ENCODE peak calls at places on chromosome 14, in five cellular contexts. V is BE2C, N is neural progenitor cell, Q is left ventricle myocardium inferior, U is body of pancreas. I is an unnamed sample.

GRCh38 chr14:56125772-56126411 is 7.7 kb downstream of the PELI2 start:
- DNase-seq in V (no peak), Q (no peak), U (peak; percentile 92), N (no peak), I (no peak)

GRCh38 chr14:49036236-49036635 is 549.9 kb downstream of the RPS29 start:
- DNase-seq in Q (no peak), N (no peak), V (no peak), U (no peak), I (no peak)

GRCh38 chr14:25753130-25753529 is 703.2 kb upstream of the STXBP6 start:
- DNase-seq in Q (no peak), U (no peak), N (no peak), V (no peak), I (no peak)

GRCh38 chr14:76196980-76197379 is 45.3 kb downstream of the GPATCH2L start:
- DNase-seq in N (no peak), U (no peak), V (no peak), Q (no peak), I (no peak)

GRCh38 chr14:51442513-51443175 is 202.6 kb downstream of the TMX1 start:
- DNase-seq in N (no peak), V (no peak), Q (no peak), U (peak; percentile 24), I (no peak)

GRCh38 chr14:62691613-62692489 is 353.4 kb downstream of the KCNH5 start:
- DNase-seq in U (peak; percentile 73), V (no peak), Q (no peak), N (no peak), I (no peak)

GRCh38 chr14:26444745-26445144 is 153.1 kb downstream of the NOVA1 start:
- DNase-seq in U (no peak), N (peak; percentile 82), V (no peak), Q (no peak), I (no peak)

GRCh38 chr14:34078117-34078743 is 127.4 kb upstream of the EGLN3 start:
- DNase-seq in Q (no peak), N (no peak), V (no peak), U (peak; percentile 34), I (no peak)

GRCh38 chr14:21056520-21057163 is 980 bp upstream of the RNASE8 start:
- DNase-seq in Q (no peak), N (no peak), U (no peak), V (no peak), I (no peak)

GRCh38 chr14:50318031-50318626 is 6.0 kb downstream of the DMAC2L start:
- DNase-seq in U (no peak), V (no peak), Q (no peak), N (peak; percentile 24), I (no peak)

GRCh38 chr14:105026033-105026785 is 5.3 kb upstream of the CDCA4 start:
- DNase-seq in N (no peak), U (no peak), V (no peak), Q (no peak), I (no peak)

GRCh38 chr14:103528512-103529382 is at the start of gene TRMT61A:
- DNase-seq in V (peak; percentile 92), U (peak; percentile 96), N (peak; percentile 93), Q (peak; percentile 91), I (peak; percentile 38)

GRCh38 chr14:71711619-71712018 is 220.6 kb upstream of the RGS6 start:
- DNase-seq in Q (no peak), V (peak; percentile 21), N (peak; percentile 63), U (no peak), I (no peak)

GRCh38 chr14:41597647-41598046 is 9.0 kb upstream of the LRFN5 start:
- DNase-seq in Q (no peak), U (no peak), V (peak; percentile 3), N (no peak), I (no peak)

GRCh38 chr14:104970231-104971068 is 7.7 kb downstream of the AHNAK2 start:
- DNase-seq in U (peak; percentile 39), V (peak; percentile 56), N (peak; percentile 48), Q (peak; percentile 64), I (peak; percentile 35)

GRCh38 chr14:75525969-75526368 is 3.7 kb downstream of the BATF start:
- DNase-seq in Q (no peak), U (no peak), N (no peak), V (no peak), I (no peak)

GRCh38 chr14:45201908-45202307 is 51.1 kb downstream of the MIS18BP1 start:
- DNase-seq in V (peak; percentile 44), Q (no peak), U (no peak), N (peak; percentile 12), I (no peak)

GRCh38 chr14:50944647-50945413 is 547 bp upstream of the PYGL start:
- DNase-seq in U (peak; percentile 42), Q (peak; percentile 52), V (peak; percentile 25), N (no peak), I (no peak)

GRCh38 chr14:47040490-47040889 is 388.9 kb upstream of the RPL10L start:
- DNase-seq in V (peak; percentile 42), N (peak; percentile 50), Q (no peak), U (no peak), I (no peak)

GRCh38 chr14:88029500-88029899 is 24.6 kb downstream of the GPR65 start:
- DNase-seq in Q (no peak), V (no peak), U (no peak), N (no peak), I (no peak)

GRCh38 chr14:68401320-68401719 is 391.5 kb downstream of the ZFP36L1 start:
- DNase-seq in N (no peak), Q (no peak), U (no peak), V (no peak), I (no peak)

GRCh38 chr14:57530571-57530970 is 36.9 kb upstream of the CCDC198 start:
- DNase-seq in V (no peak), N (no peak), U (no peak), Q (no peak), I (no peak)

DNA sequence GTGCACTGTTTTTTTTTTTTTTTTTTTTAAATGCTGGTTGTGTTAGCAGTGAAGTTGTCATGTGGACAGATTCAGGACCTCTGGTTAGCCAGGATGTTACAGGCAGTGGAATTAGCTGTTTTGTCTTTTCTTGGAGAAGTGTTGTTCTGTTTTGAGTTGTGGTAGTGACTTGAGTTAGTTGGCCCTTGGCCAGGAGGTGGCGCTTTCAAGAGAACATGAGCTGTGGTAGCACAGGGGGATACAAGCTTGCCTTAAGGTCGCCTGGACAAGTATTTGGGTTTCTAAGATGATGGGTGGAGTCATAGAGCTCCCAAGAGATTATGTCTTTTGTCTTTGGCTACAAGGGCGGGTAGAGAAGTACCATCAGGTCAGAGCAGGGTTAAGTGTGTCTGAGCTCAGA is 33.3 kb upstream of the CCDC198 start:
- DNase-seq in Q (no peak), U (no peak), V (no peak), N (peak; percentile 58), I (no peak)
- H3K4me1 ChIP-seq in Q (no peaks in the 10 kb centered on the region), U (no peaks in the 10 kb centered on the region), V (no peaks in the 10 kb centered on the region), N (no peaks in the 10 kb centered on the region), I (no peaks in the 10 kb centered on the region)

DNA sequence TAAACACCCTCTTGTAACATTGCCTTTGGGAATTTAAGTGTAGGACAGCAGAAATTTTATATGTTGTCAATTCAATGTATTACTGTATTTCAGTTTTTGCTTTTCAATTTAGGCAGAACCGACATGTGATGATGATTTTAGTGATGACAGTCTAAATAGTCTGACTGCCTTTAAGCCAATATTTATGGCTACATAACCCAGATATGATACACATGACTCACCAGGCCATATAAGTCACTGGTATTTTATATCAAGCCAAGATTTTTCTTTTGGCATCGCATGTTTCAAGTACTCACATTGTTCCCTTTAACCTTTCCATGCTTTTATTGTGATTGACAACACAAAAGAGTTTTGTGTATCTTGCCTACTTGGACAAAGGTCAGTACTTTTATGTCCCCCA is 13.6 kb upstream of the PPM1A start:
- DNase-seq in U (no peak), Q (no peak), N (no peak), V (no peak), I (no peak)
- H3K27me3 ChIP-seq in U (no peaks in the 10 kb centered on the region), Q (no peaks in the 10 kb centered on the region), N (no peaks in the 10 kb centered on the region), V (no peaks in the 10 kb centered on the region), I (no peaks in the 10 kb centered on the region)

DNA sequence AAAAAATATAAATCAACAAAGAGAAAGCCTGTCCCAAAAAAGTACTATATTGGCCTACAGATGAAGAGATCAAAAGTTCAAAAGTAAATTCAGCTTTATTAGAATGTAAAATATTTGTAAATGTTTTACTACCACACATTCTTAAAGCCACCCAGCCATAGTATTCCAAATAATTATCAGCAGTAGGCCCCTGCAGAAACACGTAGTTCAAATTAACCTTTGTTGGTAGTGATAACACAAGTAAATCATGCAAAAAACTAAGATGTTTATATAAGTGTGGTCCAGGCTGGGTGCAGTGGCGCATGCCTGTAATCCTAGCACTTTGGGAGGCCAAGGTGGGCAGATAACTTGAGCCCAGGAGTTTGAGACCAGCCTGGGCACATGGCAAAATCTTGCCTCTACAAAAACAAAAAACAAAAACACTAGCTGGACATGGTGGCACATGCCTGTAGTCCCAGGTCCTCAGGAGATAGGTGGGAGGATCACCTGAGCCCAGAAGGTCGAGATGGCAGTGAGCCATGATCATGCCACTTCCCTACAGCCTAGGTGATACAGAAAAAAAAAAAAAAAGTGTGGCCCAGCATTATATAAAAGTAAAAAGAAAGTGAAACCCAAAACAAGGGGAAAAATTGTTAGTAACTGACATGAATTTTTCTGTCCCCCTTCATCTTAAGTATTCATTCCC is 17.9 kb downstream of the SPTLC2 start:
- DNase-seq in U (no peak), N (no peak), Q (no peak), V (no peak), I (no peak)
- H3K4me1 ChIP-seq in U (peaks cover 24% of the 10 kb centered on the region), N (no peaks in the 10 kb centered on the region), Q (peaks cover 40% of the 10 kb centered on the region), V (peaks cover under 1% of the 10 kb centered on the region), I (peaks cover 67% of the 10 kb centered on the region)

GRCh38 chr14:29149798-29150197 is 383.2 kb downstream of the FOXG1 start:
- DNase-seq in Q (no peak), N (no peak), U (no peak), V (no peak), I (no peak)

GRCh38 chr14:29144598-29144997 is 378.0 kb downstream of the FOXG1 start:
- DNase-seq in V (no peak), U (no peak), Q (no peak), N (no peak), I (no peak)

GRCh38 chr14:29150659-29151058 is 384.1 kb downstream of the FOXG1 start:
- DNase-seq in V (no peak), U (no peak), Q (no peak), N (no peak), I (no peak)

DNA sequence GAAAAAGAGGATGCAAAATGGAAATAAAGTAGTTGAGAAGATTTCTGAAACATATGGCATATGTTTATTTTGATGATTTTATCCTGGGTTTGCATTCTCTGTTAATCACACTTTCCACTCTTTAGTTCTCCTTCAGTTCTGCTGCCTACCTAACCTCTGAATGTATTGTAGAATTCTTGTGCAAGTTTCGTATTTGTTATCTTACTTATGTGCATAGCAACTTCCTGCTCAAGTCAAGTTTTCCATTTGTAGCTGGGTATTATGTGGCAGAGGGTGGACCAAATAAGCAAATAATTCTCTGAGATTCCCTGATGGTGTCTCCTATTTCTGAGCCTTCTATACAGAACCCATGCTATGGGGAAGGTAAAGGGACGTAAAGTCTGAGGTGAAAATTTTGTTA is 381.6 kb downstream of the FOXG1 start:
- DNase-seq in V (no peak), Q (no peak), U (no peak), N (no peak), I (no peak)
- H3K27me3 ChIP-seq in V (no peaks in the 10 kb centered on the region), Q (no peaks in the 10 kb centered on the region), U (no peaks in the 10 kb centered on the region), N (no peaks in the 10 kb centered on the region), I (no peaks in the 10 kb centered on the region)